ENCODE peak calls at places on chromosomes 11 and 22, in five cellular contexts. W, J, D, P and U are unnamed samples.

GRCh38 chr11:2825886-2826678 is 59.5 kb downstream of the CDKN1C start:
- DNase-seq in J (no peak), D (peak), W (no peak), P (peak), U (no peak)

GRCh38 chr11:29318134-29318845 is 698.5 kb downstream of the KCNA4 start:
- DNase-seq in W (no peak), D (no peak), P (peak), J (no peak), U (no peak)

GRCh38 chr11:117823941-117824420 is 563 bp downstream of the FXYD2 start:
- DNase-seq in J (no peak), P (no peak), D (no peak), W (no peak), U (no peak)

GRCh38 chr11:69644071-69644961 is 3.4 kb downstream of the CCND1 start:
- DNase-seq in D (peak), W (no peak), P (peak), J (no peak), U (peak)

GRCh38 chr11:64320556-64320955 is 2.6 kb downstream of the PRDX5 start:
- DNase-seq in P (no peak), D (no peak), J (no peak), W (no peak), U (no peak)

GRCh38 chr22:22377335-22377734 is 131.2 kb downstream of the ZNF280B start:
- DNase-seq in W (no peak), P (no peak), D (no peak), J (no peak), U (no peak)

GRCh38 chr11:134725939-134726639 is 314.0 kb upstream of the B3GAT1 start:
- DNase-seq in W (no peak), D (peak), J (no peak), P (no peak), U (no peak)

GRCh38 chr11:33723238-33723881 is 12.9 kb downstream of the CD59 start:
- DNase-seq in W (no peak), J (no peak), D (no peak), P (peak), U (no peak)

GRCh38 chr22:32994046-32994827 is 63.9 kb downstream of the SYN3 start:
- DNase-seq in J (no peak), D (no peak), P (no peak), W (no peak), U (no peak)

GRCh38 chr11:122711831-122712378 is 56.4 kb downstream of the UBASH3B start:
- DNase-seq in P (peak), D (no peak), J (no peak), W (no peak), U (no peak)

GRCh38 chr11:71112990-71113389 is 139.4 kb downstream of the SHANK2 start:
- DNase-seq in D (no peak), P (no peak), W (no peak), J (no peak), U (no peak)

GRCh38 chr11:132987936-132988335 is 544.4 kb downstream of the OPCML start:
- DNase-seq in P (no peak), J (no peak), D (no peak), W (no peak), U (no peak)

GRCh38 chr11:9002920-9003572 is 755 bp downstream of the NRIP3 start:
- DNase-seq in J (no peak), P (no peak), W (no peak), D (no peak), U (no peak)

GRCh38 chr11:117345039-117345438 is 17.4 kb downstream of the CEP164 start:
- DNase-seq in J (no peak), W (no peak), D (no peak), P (no peak), U (no peak)

GRCh38 chr11:1844221-1845094 is 5.7 kb downstream of the TNNI2 start:
- DNase-seq in W (peak), J (peak), P (no peak), D (no peak), U (no peak)

GRCh38 chr11:57566035-57566504 is 1.4 kb downstream of the UBE2L6 start:
- DNase-seq in D (no peak), W (no peak), P (peak), J (peak), U (peak)

GRCh38 chr22:50012201-50013181 is at the start of gene IL17REL:
- DNase-seq in D (no peak), J (no peak), W (no peak), P (peak), U (no peak)

GRCh38 chr22:44971651-44972362 is 38.0 kb downstream of the PHF21B start:
- DNase-seq in J (no peak), P (no peak), D (no peak), W (no peak), U (no peak)

GRCh38 chr11:19868281-19868821 is 155.7 kb downstream of the NAV2 start:
- DNase-seq in D (peak), W (no peak), P (peak), J (no peak), U (peak)

GRCh38 chr22:46087816-46088277 is 62.5 kb upstream of the PPARA start:
- DNase-seq in W (no peak), D (peak), P (peak), J (no peak), U (no peak)

GRCh38 chr11:46684364-46684763 is 16.1 kb downstream of the ARHGAP1 start:
- DNase-seq in D (no peak), P (peak), J (no peak), W (no peak), U (no peak)